ENCODE peak calls at places on chromosome 22, in ten cellular contexts. U is adrenal gland, X is IMR-90, S is heart left ventricle, C is spleen, Q is A549, V is esophagus squamous epithelium, B is tibial nerve, K is stomach, T is ovary. J is an unnamed sample.

GRCh38 chr22:27173530-27173929 is 516.1 kb downstream of the MIAT start:
- DNase-seq in U (no peak), X (no peak), S (no peak), C (no peak), Q (no peak), V (no peak), B (no peak), K (no peak), T (no peak), J (no peak)

GRCh38 chr22:24069721-24070120 is 58.6 kb downstream of the CABIN1 start:
- DNase-seq in U (no peak), X (no peak), S (no peak), C (no peak), Q (no peak), V (no peak), B (no peak), K (no peak), T (no peak), J (no peak)

GRCh38 chr22:32950366-32950765 is 107.8 kb downstream of the SYN3 start:
- DNase-seq in U (no peak), X (no peak), S (no peak), C (no peak), Q (no peak), V (no peak), B (no peak), K (no peak), T (no peak), J (no peak)

GRCh38 chr22:43446881-43447280 is 35.1 kb downstream of the MPPED1 start:
- DNase-seq in U (no peak), X (no peak), S (no peak), C (peak), Q (peak), V (no peak), B (no peak), K (peak), T (peak), J (peak)

GRCh38 chr22:44686873-44687600 is 15.0 kb upstream of the PRR5 start:
- DNase-seq in U (no peak), X (peak), S (no peak), C (no peak), Q (peak), V (no peak), B (no peak), K (no peak), T (no peak), J (no peak)

GRCh38 chr22:44746836-44747519 is 5.4 kb upstream of the ARHGAP8 start:
- DNase-seq in U (peak), X (peak), S (no peak), C (no peak), Q (no peak), V (no peak), B (no peak), K (peak), T (no peak), J (peak)

GRCh38 chr22:23402275-23403151 is 177.6 kb downstream of the IGLL1 start:
- DNase-seq in U (peak), X (peak), S (no peak), C (peak), Q (peak), V (no peak), B (no peak), K (peak), T (peak), J (peak)

GRCh38 chr22:35835998-35836691 is 118.5 kb downstream of the APOL5 start:
- DNase-seq in U (peak), X (peak), S (peak), C (no peak), Q (peak), V (no peak), B (no peak), K (peak), T (peak), J (peak)

GRCh38 chr22:48581821-48582469 is 1245.7 kb downstream of the BRD1 start:
- DNase-seq in U (no peak), X (no peak), S (peak), C (no peak), Q (peak), V (no peak), B (no peak), K (no peak), T (no peak), J (no peak)

GRCh38 chr22:24920029-24920428 is 26.5 kb downstream of the LHFPL7 start:
- DNase-seq in U (no peak), X (no peak), S (no peak), C (no peak), Q (no peak), V (no peak), B (no peak), K (no peak), T (no peak), J (no peak)

GRCh38 chr22:17131686-17132085 is 10.5 kb upstream of the TMEM121B start:
- DNase-seq in U (no peak), X (no peak), S (peak), C (peak), Q (no peak), V (no peak), B (no peak), K (no peak), T (no peak), J (no peak)

GRCh38 chr22:33274214-33274828 is 216.1 kb upstream of the SYN3 start:
- DNase-seq in U (peak), X (no peak), S (no peak), C (peak), Q (peak), V (no peak), B (no peak), K (no peak), T (no peak), J (peak)

GRCh38 chr22:45678961-45679912 is 7.6 kb downstream of the ATXN10 start:
- DNase-seq in U (no peak), X (peak), S (no peak), C (no peak), Q (no peak), V (no peak), B (no peak), K (no peak), T (no peak), J (no peak)

GRCh38 chr22:23829845-23830372 is 8.9 kb downstream of the DERL3 start:
- DNase-seq in U (no peak), X (peak), S (no peak), C (no peak), Q (no peak), V (no peak), B (no peak), K (no peak), T (peak), J (no peak)

GRCh38 chr22:27510024-27510423 is 291.5 kb downstream of the MN1 start:
- DNase-seq in U (no peak), X (no peak), S (no peak), C (no peak), Q (no peak), V (no peak), B (no peak), K (no peak), T (no peak), J (no peak)

GRCh38 chr22:44220727-44221680 is 40.3 kb downstream of the PARVG start:
- DNase-seq in U (no peak), X (no peak), S (peak), C (no peak), Q (no peak), V (no peak), B (no peak), K (no peak), T (no peak), J (no peak)

GRCh38 chr22:32696089-32696488 is 105.4 kb upstream of the TIMP3 start:
- DNase-seq in U (no peak), X (no peak), S (no peak), C (no peak), Q (no peak), V (no peak), B (no peak), K (no peak), T (no peak), J (no peak)

GRCh38 chr22:27609411-27610029 is 192.0 kb downstream of the MN1 start:
- DNase-seq in U (no peak), X (no peak), S (no peak), C (peak), Q (no peak), V (no peak), B (no peak), K (no peak), T (no peak), J (no peak)

GRCh38 chr22:48740086-48740730 is 1087.5 kb downstream of the BRD1 start:
- DNase-seq in U (no peak), X (no peak), S (peak), C (peak), Q (no peak), V (no peak), B (no peak), K (peak), T (peak), J (no peak)

GRCh38 chr22:28570697-28571373 is 108.8 kb downstream of the TTC28 start:
- DNase-seq in U (no peak), X (no peak), S (no peak), C (no peak), Q (no peak), V (no peak), B (no peak), K (no peak), T (no peak), J (no peak)

GRCh38 chr22:38249301-38249700 is 23.5 kb downstream of the TMEM184B start:
- DNase-seq in U (no peak), X (no peak), S (no peak), C (no peak), Q (no peak), V (no peak), B (no peak), K (no peak), T (no peak), J (no peak)

GRCh38 chr22:38172489-38173155 is 9.0 kb downstream of the PLA2G6 start:
- DNase-seq in U (peak), X (peak), S (peak), C (peak), Q (no peak), V (no peak), B (no peak), K (peak), T (peak), J (peak)

GRCh38 chr22:48044484-48045060 is 1282.1 kb downstream of the TBC1D22A start:
- DNase-seq in U (no peak), X (no peak), S (no peak), C (no peak), Q (no peak), V (no peak), B (no peak), K (no peak), T (no peak), J (no peak)

GRCh38 chr22:45846952-45847351 is 130.0 kb downstream of the WNT7B start:
- DNase-seq in U (no peak), X (no peak), S (no peak), C (no peak), Q (no peak), V (no peak), B (no peak), K (no peak), T (no peak), J (no peak)

GRCh38 chr22:19506212-19506611 is 18.0 kb downstream of the CLDN5 start:
- DNase-seq in U (no peak), X (no peak), S (no peak), C (no peak), Q (no peak), V (no peak), B (no peak), K (no peak), T (no peak), J (no peak)

GRCh38 chr22:19507534-19507861 is 16.7 kb downstream of the CLDN5 start:
- DNase-seq in U (no peak), X (no peak), S (no peak), C (no peak), Q (no peak), V (no peak), B (no peak), K (no peak), T (no peak), J (no peak)

GRCh38 chr22:19505735-19506126 is 18.5 kb downstream of the CLDN5 start:
- DNase-seq in U (no peak), X (no peak), S (no peak), C (no peak), Q (no peak), V (no peak), B (no peak), K (no peak), T (no peak), J (no peak)

GRCh38 chr22:19509923-19510322 is 14.3 kb downstream of the CLDN5 start:
- DNase-seq in U (no peak), X (no peak), S (no peak), C (no peak), Q (no peak), V (no peak), B (no peak), K (no peak), T (no peak), J (no peak)

GRCh38 chr22:19508024-19508776 is 16.0 kb downstream of the CLDN5 start:
- DNase-seq in U (no peak), X (no peak), S (no peak), C (no peak), Q (no peak), V (no peak), B (no peak), K (no peak), T (no peak), J (no peak)
- TF ChIP-seq POLR2A in U (no peak), X (no peak), S (no peak), C (no peak), Q (no peak), V (no peak), B (no peak), K (no peak), T (no peak), J (no peak)

GRCh38 chr22:41576877-41577276 is 12.8 kb downstream of the PMM1 start:
- DNase-seq in U (peak), X (peak), S (peak), C (no peak), Q (peak), V (no peak), B (no peak), K (peak), T (peak), J (peak)
- TF ChIP-seq CTCF in U (peak), X (peak), S (peak), C (no peak), Q (peak), V (peak), B (peak), K (peak), T (peak), J (peak)

GRCh38 chr22:30640361-30640760 is 4.8 kb downstream of the SLC35E4 start:
- DNase-seq in U (no peak), X (no peak), S (no peak), C (no peak), Q (no peak), V (no peak), B (no peak), K (no peak), T (no peak), J (no peak)

GRCh38 chr22:30634477-30635233 is 926 bp upstream of the SLC35E4 start:
- DNase-seq in U (peak), X (peak), S (peak), C (peak), Q (peak), V (peak), B (peak), K (peak), T (peak), J (peak)

GRCh38 chr22:30636226-30637077 is 871 bp downstream of the SLC35E4 start:
- DNase-seq in U (peak), X (no peak), S (no peak), C (peak), Q (peak), V (no peak), B (no peak), K (peak), T (peak), J (peak)

GRCh38 chr22:30637701-30638114 is 2.1 kb downstream of the SLC35E4 start:
- DNase-seq in U (no peak), X (no peak), S (no peak), C (no peak), Q (no peak), V (no peak), B (no peak), K (no peak), T (no peak), J (no peak)

GRCh38 chr22:30635273-30636225 is at the start of gene SLC35E4:
- DNase-seq in U (peak), X (peak), S (peak), C (peak), Q (peak), V (peak), B (peak), K (peak), T (peak), J (peak)
- TF ChIP-seq POLR2A in U (peak), X (peak), S (peak), C (no peak), Q (peak), V (peak), B (peak), K (no peak), T (peak), J (peak)

GRCh38 chr22:39314251-39314971 is 5.0 kb downstream of the RPL3 start:
- DNase-seq in U (peak), X (no peak), S (peak), C (no peak), Q (no peak), V (no peak), B (no peak), K (no peak), T (no peak), J (no peak)
- TF ChIP-seq CTCF in U (peak), X (no peak), S (no peak), C (no peak), Q (no peak), V (no peak), B (no peak), K (no peak), T (no peak), J (peak)

DNA sequence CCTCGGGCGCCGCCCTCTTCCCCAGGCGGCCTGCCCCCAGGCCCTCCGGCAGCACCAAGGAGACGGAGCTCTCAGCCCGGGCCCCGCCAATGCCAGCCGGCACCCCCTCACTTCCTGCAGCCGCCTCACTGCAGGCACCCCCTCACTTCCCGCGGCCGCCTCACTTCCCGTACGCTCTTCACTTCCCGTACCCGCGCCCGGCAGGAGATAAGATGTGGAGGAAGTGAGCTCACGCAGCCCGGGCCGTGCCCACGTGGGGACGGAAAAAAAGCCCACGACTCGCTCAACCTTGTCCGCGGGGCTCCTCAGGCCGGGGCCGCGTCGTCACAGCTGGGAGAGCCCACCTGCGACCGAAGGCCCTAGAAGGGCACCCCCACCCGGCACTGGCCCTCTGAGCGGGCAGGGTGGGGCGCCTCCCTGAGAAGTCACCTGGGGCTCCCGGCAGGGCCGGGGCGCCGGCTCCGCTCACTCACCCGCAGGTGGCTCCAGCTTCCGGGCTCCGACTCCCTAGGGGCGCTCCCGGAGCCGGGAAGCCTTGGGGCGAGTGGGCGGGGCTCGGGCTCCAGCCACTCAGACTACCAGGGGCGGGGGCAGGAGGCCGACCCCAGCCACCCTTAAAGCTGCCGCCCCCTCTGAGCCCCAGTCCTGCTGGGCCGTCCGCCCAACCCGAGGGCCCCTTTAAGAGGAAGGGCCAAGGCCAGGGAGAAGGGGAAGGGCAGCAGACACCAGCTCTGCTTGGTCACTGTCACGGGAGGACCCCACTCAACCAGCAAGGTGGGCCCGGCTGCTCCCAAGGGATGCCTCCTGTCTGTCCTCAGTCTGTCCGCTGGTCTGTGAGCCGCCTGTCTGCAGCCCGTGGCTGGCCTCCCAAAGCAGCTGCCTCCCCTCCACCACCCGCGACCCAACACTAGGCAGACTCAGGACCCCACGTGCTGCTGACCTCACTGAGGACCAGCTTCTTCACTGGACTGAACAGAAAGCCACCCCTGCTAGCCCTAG is 31.4 kb downstream of the PISD start:
- DNase-seq in U (peak), X (peak), S (peak), C (peak), Q (peak), V (peak), B (peak), K (peak), T (peak), J (peak)
- TF ChIP-seq POLR2A in U (peak), X (peak), S (no peak), C (no peak), Q (peak), V (peak), B (no peak), K (no peak), T (peak), J (peak)

GRCh38 chr22:19705181-19705934 is 8.9 kb upstream of the SEPTIN5 start:
- DNase-seq in U (no peak), X (no peak), S (no peak), C (peak), Q (no peak), V (no peak), B (no peak), K (no peak), T (no peak), J (no peak)
- TF ChIP-seq CTCF in U (no peak), X (no peak), S (no peak), C (no peak), Q (no peak), V (no peak), B (no peak), K (no peak), T (no peak), J (no peak)

GRCh38 chr22:37070744-37071143 is 19.2 kb downstream of the KCTD17 start:
- DNase-seq in U (no peak), X (no peak), S (no peak), C (no peak), Q (no peak), V (no peak), B (no peak), K (no peak), T (no peak), J (no peak)
- TF ChIP-seq POLR2A in U (no peak), X (no peak), S (no peak), C (no peak), Q (no peak), V (no peak), B (no peak), K (no peak), T (no peak), J (no peak)

DNA sequence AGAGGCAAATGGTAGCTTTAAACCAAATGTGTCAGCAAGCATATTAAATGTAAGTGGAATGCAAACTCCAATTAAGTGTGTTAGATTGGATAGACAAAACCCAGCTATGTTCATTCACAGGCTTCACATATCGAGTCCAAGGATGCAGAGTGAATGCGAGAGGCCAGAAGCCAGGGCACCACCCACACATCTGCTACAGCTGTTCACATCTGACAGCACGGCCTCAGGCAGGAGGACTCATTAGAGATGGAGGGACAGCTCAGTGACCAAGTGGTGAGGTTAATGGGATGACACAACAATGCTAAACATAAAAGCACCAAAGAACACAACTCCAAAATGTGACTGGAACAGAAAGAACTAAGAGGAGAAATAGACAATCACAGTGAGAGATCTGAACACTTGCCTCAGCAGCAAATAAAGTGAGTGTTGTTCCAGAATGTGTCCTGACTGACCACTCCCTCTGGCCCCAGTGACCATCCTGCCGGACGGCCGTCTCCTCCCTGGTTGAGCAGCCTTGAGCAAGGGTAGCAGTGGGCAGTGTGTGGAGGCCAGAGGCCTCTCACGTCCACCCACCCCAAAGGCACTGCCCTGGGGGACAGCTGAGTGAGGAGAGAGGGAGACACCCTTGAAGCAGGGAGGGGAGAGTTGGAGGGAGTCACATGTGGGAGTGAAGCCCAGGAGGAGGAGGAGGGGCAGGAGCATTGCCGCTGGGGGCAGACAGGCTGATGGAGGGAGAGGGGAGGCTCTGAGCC is 23.7 kb downstream of the ALG12 start:
- DNase-seq in U (no peak), X (no peak), S (no peak), C (peak), Q (no peak), V (no peak), B (no peak), K (no peak), T (no peak), J (no peak)
- TF ChIP-seq CTCF in U (no peak), X (no peak), S (no peak), C (no peak), Q (no peak), V (no peak), B (no peak), K (no peak), T (no peak), J (no peak)

GRCh38 chr22:31347251-31348008 is 1.3 kb upstream of the PATZ1 start:
- DNase-seq in U (peak), X (peak), S (peak), C (peak), Q (peak), V (no peak), B (peak), K (peak), T (peak), J (peak)
- TF ChIP-seq POLR2A in U (no peak), X (no peak), S (no peak), C (no peak), Q (no peak), V (no peak), B (peak), K (no peak), T (no peak), J (peak)

J was measured in body of pancreas.